ENCODE peak calls at places on chromosome 14, in nine cellular contexts. T is HepG2, Q is HCT116, P is upper lobe of left lung, D is body of pancreas, M is A549, O is heart left ventricle, Z is right lobe of liver, B is GM12878. N is an unnamed sample. For H3K4me1, the result is how much of the 10 kb centered on the place peaks cover.

GRCh38 chr14:22491683-22492483 is 97.1 kb downstream of the DAD1 start:
- ATAC-seq in Q (no peak), D (no peak), P (no peak), M (no peak), Z (no peak), O (no peak), T (no peak), B (peak), N (no peak)

GRCh38 chr14:71733210-71733883 is 198.9 kb upstream of the RGS6 start:
- ATAC-seq in B (no peak), P (no peak), O (no peak), M (no peak), Z (no peak), D (no peak), Q (no peak), T (no peak), N (no peak)

GRCh38 chr14:38255673-38256357 is at the start of gene CLEC14A:
- ATAC-seq in M (peak), T (peak), Z (peak), Q (no peak), B (no peak), O (peak), D (peak), P (peak), N (peak)

GRCh38 chr14:70086685-70087379 is 101.9 kb downstream of the SLC8A3 start:
- ATAC-seq in B (peak), D (no peak), T (peak), Z (peak), O (peak), P (no peak), Q (peak), M (peak), N (no peak)

GRCh38 chr14:104531421-104532190 is 48.0 kb upstream of the C14orf180 start:
- ATAC-seq in Z (no peak), P (no peak), T (no peak), B (no peak), M (no peak), D (no peak), O (peak), Q (no peak), N (no peak)

GRCh38 chr14:104597576-104597975 is 7.0 kb downstream of the TMEM179 start:
- ATAC-seq in Q (no peak), Z (no peak), T (no peak), P (no peak), O (no peak), D (no peak), B (no peak), M (no peak), N (no peak)

GRCh38 chr14:55109846-55110245 is 19.2 kb upstream of the LGALS3 start:
- ATAC-seq in Z (no peak), T (no peak), D (no peak), O (no peak), B (no peak), Q (no peak), P (no peak), M (no peak), N (no peak)

GRCh38 chr14:93028724-93029076 is 87.0 kb downstream of the ITPK1 start:
- ATAC-seq in Z (no peak), Q (no peak), P (no peak), B (no peak), O (no peak), D (no peak), T (no peak), M (no peak), N (no peak)

GRCh38 chr14:37150414-37150813 is 22.0 kb downstream of the SLC25A21 start:
- ATAC-seq in B (peak), T (peak), Z (peak), O (no peak), M (peak), P (peak), D (peak), Q (peak), N (no peak)

GRCh38 chr14:30355431-30355913 is 203.5 kb upstream of the G2E3 start:
- ATAC-seq in O (no peak), Q (no peak), M (no peak), B (peak), P (no peak), Z (no peak), T (peak), D (no peak), N (no peak)

GRCh38 chr14:58048219-58048618 is 103.8 kb downstream of the ARMH4 start:
- ATAC-seq in Z (no peak), Q (no peak), O (peak), P (no peak), M (no peak), T (no peak), B (no peak), D (no peak), N (no peak)

GRCh38 chr14:33796356-33796755 is 154.5 kb downstream of the EGLN3 start:
- ATAC-seq in Q (no peak), Z (no peak), P (no peak), D (no peak), O (no peak), M (no peak), B (no peak), T (no peak), N (no peak)

GRCh38 chr14:52299692-52300278 is 14.3 kb upstream of the PTGER2 start:
- ATAC-seq in Q (no peak), T (peak), D (peak), P (peak), Z (peak), O (peak), M (no peak), B (peak), N (no peak)

GRCh38 chr14:28303248-28303647 is 463.3 kb upstream of the FOXG1 start:
- ATAC-seq in D (no peak), Z (no peak), M (no peak), T (no peak), B (no peak), O (no peak), P (no peak), Q (no peak), N (no peak)

GRCh38 chr14:91399868-91400640 is 17.6 kb downstream of the CCDC88C start:
- ATAC-seq in P (no peak), T (no peak), Z (no peak), B (peak), D (no peak), Q (no peak), M (no peak), O (no peak), N (no peak)

GRCh38 chr14:96584199-96584906 is 82.2 kb downstream of the PAPOLA start:
- ATAC-seq in T (peak), M (peak), D (peak), P (peak), O (peak), Z (peak), Q (peak), B (peak), N (no peak)

GRCh38 chr14:68815288-68816182 is 22.7 kb upstream of the ZFP36L1 start:
- ATAC-seq in Q (no peak), O (peak), D (peak), M (no peak), Z (peak), B (peak), P (no peak), T (no peak), N (no peak)

GRCh38 chr14:102625564-102626296 is 33.3 kb downstream of the RCOR1 start:
- ATAC-seq in Z (peak), O (no peak), Q (no peak), T (no peak), D (no peak), M (no peak), B (no peak), P (no peak), N (no peak)

GRCh38 chr14:104644236-104644635 is 39.7 kb upstream of the TMEM179 start:
- ATAC-seq in M (no peak), B (no peak), Q (no peak), P (no peak), T (no peak), D (no peak), O (no peak), Z (no peak), N (no peak)

GRCh38 chr14:85532981-85533820 is 3.3 kb downstream of the FLRT2 start:
- ATAC-seq in P (peak), T (peak), O (peak), B (no peak), M (peak), Z (peak), Q (no peak), D (peak), N (peak)

GRCh38 chr14:65164825-65165135 is 62.5 kb upstream of the MAX start:
- ATAC-seq in Z (no peak), M (no peak), P (peak), Q (no peak), B (no peak), T (peak), D (no peak), O (no peak), N (no peak)

GRCh38 chr14:67856806-67857205 is 37.2 kb downstream of the RAD51B start:
- ATAC-seq in Z (no peak), Q (no peak), P (no peak), O (no peak), B (no peak), T (no peak), M (no peak), D (no peak), N (no peak)

GRCh38 chr14:94638330-94638729 is 26.1 kb downstream of the SERPINA3 start:
- ATAC-seq in Q (no peak), Z (no peak), T (no peak), M (peak), B (no peak), O (no peak), P (no peak), D (no peak), N (no peak)

GRCh38 chr14:35963209-35963608 is 137.1 kb downstream of the BRMS1L start:
- ATAC-seq in B (peak), P (no peak), T (peak), Z (peak), D (no peak), Q (peak), M (no peak), O (no peak), N (no peak)

GRCh38 chr14:100547633-100548294 is 39.5 kb downstream of the BEGAIN start:
- ATAC-seq in Q (peak), D (peak), M (no peak), P (peak), B (peak), T (no peak), Z (peak), O (peak), N (peak)

DNA sequence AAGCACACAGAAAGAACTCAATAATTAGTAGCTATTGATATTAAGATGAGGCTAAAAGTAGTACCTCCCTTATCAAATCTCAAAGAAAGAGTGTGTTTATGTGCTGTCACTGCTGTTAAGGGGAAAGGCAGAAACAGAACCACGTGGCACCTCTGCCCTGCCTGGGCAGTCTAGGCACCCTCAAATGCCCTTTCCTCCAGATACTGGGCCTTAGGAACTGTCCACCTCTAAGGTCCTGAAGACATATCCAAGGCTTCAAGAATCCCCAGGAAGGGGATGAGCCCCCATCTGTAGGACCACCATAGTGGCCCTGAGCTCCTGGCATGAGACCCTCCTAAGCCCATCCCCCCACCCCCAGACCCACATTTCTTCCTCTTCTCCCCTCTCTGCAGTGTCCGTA is 29.1 kb downstream of the NGB start:
- ATAC-seq in Z (no peak), D (no peak), P (no peak), B (no peak), T (no peak), O (peak), Q (no peak), M (no peak), N (no peak)
- H3K27ac ChIP-seq in Z (no peak), D (no peak), P (no peak), B (no peak), T (no peak), O (no peak), Q (no peak), M (no peak), N (no peak)

DNA sequence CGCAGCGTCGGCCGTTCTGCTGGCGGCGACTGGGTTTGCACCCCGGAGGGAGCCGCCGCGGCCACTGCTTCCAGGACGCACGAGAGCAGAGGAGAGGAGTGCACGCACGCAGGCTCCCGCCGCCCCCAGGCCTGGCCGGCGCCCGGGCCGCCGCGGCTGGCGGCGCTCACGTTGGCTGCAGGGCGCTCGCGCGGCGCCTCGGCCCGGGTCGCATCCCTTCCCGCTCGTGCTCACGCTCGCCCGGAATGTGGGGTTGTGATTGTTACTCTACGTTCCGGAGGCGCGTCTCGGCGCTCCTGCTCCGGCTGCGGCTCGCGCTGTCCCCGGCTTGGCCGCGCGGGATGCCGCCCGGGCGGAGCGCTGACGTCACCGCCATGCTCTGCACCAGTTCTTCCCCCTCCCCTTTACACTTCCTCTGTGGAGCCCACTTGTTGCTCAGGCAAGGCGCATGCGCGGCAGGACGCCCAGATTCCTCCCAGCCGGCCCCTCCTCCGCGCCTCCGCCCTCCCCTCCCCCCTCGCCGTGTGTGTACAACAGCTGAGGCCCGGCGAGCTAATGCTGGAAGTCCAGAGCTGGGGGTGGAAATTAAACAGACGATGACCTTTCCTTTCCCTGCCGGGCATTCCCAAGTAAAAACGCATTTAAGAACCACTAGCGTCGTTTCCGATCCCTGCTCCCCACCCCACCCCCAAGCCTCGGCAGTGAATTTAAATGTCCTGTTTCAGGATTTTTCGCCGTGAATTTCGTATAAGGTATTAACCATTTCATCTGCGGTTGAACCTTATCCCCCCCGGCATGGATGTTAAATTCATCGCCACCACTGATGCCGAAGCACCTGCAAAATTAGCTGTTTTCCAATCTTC is at the start of gene IRF2BPL:
- ATAC-seq in O (peak), T (peak), P (peak), M (peak), D (peak), Q (peak), Z (peak), B (peak), N (peak)
- TF ChIP-seq POLR2A in O (peak), T (peak), P (no peak), M (peak), D (peak), Q (peak), Z (peak), B (peak), N (peak)

GRCh38 chr14:73774244-73774575 is 60.0 kb upstream of the PNMA1 start:
- ATAC-seq in Z (no peak), Q (no peak), T (no peak), O (no peak), B (no peak), D (no peak), P (no peak), M (no peak), N (no peak)
- H3K4me1 ChIP-seq in Z (under half), Q (under half), T (half or more), O (half or more), B (half or more), D (half or more), P (half or more), M (under half), N (half or more)

GRCh38 chr14:89844508-89844907 is 110.0 kb downstream of the EFCAB11 start:
- ATAC-seq in M (no peak), Q (no peak), B (no peak), T (no peak), Z (no peak), O (no peak), P (no peak), D (no peak), N (no peak)
- H3K27ac ChIP-seq in M (peak), Q (no peak), B (no peak), T (no peak), Z (no peak), O (no peak), P (no peak), D (no peak), N (no peak)